ENCODE peak calls at places on chromosomes 2 and 18, in five cellular contexts. Y is GM12878, V is NT2/D1, H is HepG2, T is H1. G is an unnamed sample.
A peak's percentile ranks its signal among the peaks of the same experiment; 100 is the strongest.

GRCh38 chr2:239762742-239763269 is 262.3 kb downstream of the NDUFA10 start:
- DNase-seq in T (no peak), V (no peak), Y (no peak), H (no peak), G (no peak)

GRCh38 chr2:25372405-25373268 is 30.9 kb upstream of the DNMT3A start:
- DNase-seq in Y (no peak), V (no peak), H (no peak), T (no peak), G (no peak)

GRCh38 chr2:101089419-101089818 is 61.8 kb downstream of the TBC1D8 start:
- DNase-seq in V (no peak), Y (peak; percentile 66), H (no peak), T (no peak), G (no peak)

GRCh38 chr2:174342600-174343342 is 8.0 kb downstream of the SP9 start:
- DNase-seq in T (no peak), V (no peak), H (no peak), Y (no peak), G (no peak)

GRCh38 chr2:61328707-61329251 is 142.1 kb downstream of the USP34 start:
- DNase-seq in T (no peak), H (no peak), V (no peak), Y (no peak), G (peak; percentile 27)

GRCh38 chr2:126543081-126543480 is 112.9 kb upstream of the GYPC start:
- DNase-seq in Y (no peak), V (no peak), H (no peak), T (no peak), G (no peak)

GRCh38 chr2:40721595-40721994 is 269.7 kb upstream of the SLC8A1 start:
- DNase-seq in T (no peak), V (no peak), Y (no peak), H (no peak), G (no peak)

GRCh38 chr2:160609346-160609745 is 115.7 kb upstream of the RBMS1 start:
- DNase-seq in H (no peak), T (no peak), V (no peak), Y (no peak), G (no peak)

GRCh38 chr2:239316562-239317465 is 84.0 kb downstream of the HDAC4 start:
- DNase-seq in Y (no peak), T (peak; percentile 32), V (no peak), H (no peak), G (no peak)

GRCh38 chr18:78319934-78320333 is 659.7 kb upstream of the SALL3 start:
- DNase-seq in V (no peak), Y (no peak), H (no peak), T (no peak), G (no peak)

GRCh38 chr2:26618611-26619010 is 22.6 kb downstream of the CIB4 start:
- DNase-seq in V (no peak), Y (no peak), H (no peak), T (peak; percentile 35), G (no peak)

GRCh38 chr2:109690822-109691541 is 76.8 kb downstream of the SOWAHC start:
- DNase-seq in V (no peak), H (peak; percentile 96), Y (no peak), T (no peak), G (no peak)

GRCh38 chr2:979286-979928 is 28.8 kb downstream of the SNTG2 start:
- DNase-seq in T (no peak), H (no peak), Y (no peak), V (no peak), G (no peak)

GRCh38 chr2:106581755-106582430 is 94.7 kb downstream of the CD8B2 start:
- DNase-seq in H (peak; percentile 51), Y (no peak), V (no peak), T (peak; percentile 59), G (peak; percentile 75)

GRCh38 chr2:46161921-46162320 is 135.3 kb upstream of the EPAS1 start:
- DNase-seq in T (no peak), V (no peak), H (no peak), Y (no peak), G (no peak)

GRCh38 chr2:217086038-217086522 is 226.2 kb upstream of the TNP1 start:
- DNase-seq in H (no peak), T (no peak), Y (no peak), V (no peak), G (no peak)

GRCh38 chr2:79982445-79982844 is 322.1 kb downstream of the LRRTM1 start:
- DNase-seq in V (peak; percentile 40), H (peak; percentile 18), T (peak; percentile 73), Y (no peak), G (peak; percentile 58)

GRCh38 chr2:234763051-234763909 is 188.5 kb upstream of the SH3BP4 start:
- DNase-seq in T (no peak), H (peak; percentile 86), V (no peak), Y (no peak), G (no peak)

GRCh38 chr18:48797841-48798255 is 152.9 kb downstream of the SMAD7 start:
- DNase-seq in Y (no peak), T (no peak), H (no peak), V (no peak), G (no peak)

GRCh38 chr2:75500633-75501032 is 60.1 kb downstream of the EVA1A start:
- DNase-seq in T (no peak), H (no peak), Y (no peak), V (no peak), G (no peak)

GRCh38 chr2:65043001-65043400 is 13.2 kb upstream of the CEP68 start:
- DNase-seq in H (no peak), T (no peak), Y (no peak), V (no peak), G (no peak)

GRCh38 chr2:179562330-179562885 is 297.8 kb upstream of the SESTD1 start:
- DNase-seq in V (no peak), Y (no peak), H (no peak), T (no peak), G (peak; percentile 10)

GRCh38 chr2:43541165-43541564 is 54.7 kb downstream of the THADA start:
- DNase-seq in T (no peak), V (no peak), H (no peak), Y (no peak), G (no peak)

GRCh38 chr18:59950215-59950944 is 50.6 kb downstream of the PMAIP1 start:
- DNase-seq in Y (no peak), H (no peak), T (no peak), V (no peak), G (no peak)

GRCh38 chr2:159108178-159108893 is 139.9 kb downstream of the TANC1 start:
- DNase-seq in T (peak; percentile 27), Y (no peak), V (no peak), H (no peak), G (no peak)

GRCh38 chr18:48002933-48003365 is 72.5 kb upstream of the SMAD2 start:
- DNase-seq in Y (no peak), T (no peak), H (no peak), V (no peak), G (no peak)

GRCh38 chr2:63692002-63692606 is 103.3 kb downstream of the MDH1 start:
- DNase-seq in H (peak; percentile 41), V (no peak), Y (no peak), T (no peak), G (peak; percentile 35)

DNA sequence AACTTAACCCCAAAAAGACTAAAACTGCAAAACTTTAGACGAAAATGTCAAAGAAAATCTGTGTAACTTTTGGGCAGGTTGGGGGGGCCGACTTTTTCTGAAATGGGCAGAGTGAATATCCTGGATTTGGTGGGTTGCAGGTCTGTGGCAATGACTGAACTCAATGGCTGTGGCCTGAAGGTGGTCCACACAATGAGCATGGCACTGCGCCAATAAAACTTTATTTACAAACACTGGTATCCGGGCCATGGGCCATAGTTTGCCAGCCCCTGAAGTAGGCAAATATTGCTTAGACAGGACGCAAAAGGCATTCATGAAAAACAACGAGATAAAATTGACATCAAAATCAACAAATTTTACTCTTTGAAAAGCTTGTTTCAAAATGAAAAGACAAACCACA is 66.2 kb downstream of the RTP5 start:
- DNase-seq in Y (no peak), T (no peak), H (no peak), V (no peak), G (no peak)
- TF ChIP-seq SUZ12 in Y (no peak), T (no peak), H (no peak), V (no peak), G (no peak)

DNA sequence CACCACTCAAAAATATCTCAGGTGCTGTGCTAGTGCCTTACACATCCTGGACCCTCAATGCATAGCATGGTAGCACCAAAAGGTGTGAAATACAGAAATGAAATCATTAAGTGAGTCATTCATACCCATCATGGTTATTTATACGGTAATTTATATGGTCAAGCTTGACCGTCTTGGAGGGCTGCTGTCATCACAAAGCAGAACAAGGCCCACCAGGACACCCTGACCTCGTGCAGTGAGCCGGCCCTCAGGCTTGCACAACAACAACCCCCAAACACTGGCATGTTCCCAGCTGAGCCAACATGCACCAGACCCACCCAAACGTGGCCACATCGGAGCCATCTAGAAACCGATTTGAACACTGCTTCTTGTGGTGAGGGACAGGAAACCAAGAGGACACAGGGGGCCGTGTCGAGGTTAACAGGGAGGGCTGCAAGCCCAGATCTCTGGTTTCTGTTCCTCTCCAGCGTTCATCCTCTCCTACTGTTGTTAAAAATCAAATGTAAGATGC is 378.5 kb upstream of the ID2 start:
- DNase-seq in H (no peak), V (no peak), T (no peak), Y (peak; percentile 95), G (no peak)
- TF ChIP-seq SUZ12 in H (no peak), V (no peak), T (no peak), Y (no peak), G (no peak)

DNA sequence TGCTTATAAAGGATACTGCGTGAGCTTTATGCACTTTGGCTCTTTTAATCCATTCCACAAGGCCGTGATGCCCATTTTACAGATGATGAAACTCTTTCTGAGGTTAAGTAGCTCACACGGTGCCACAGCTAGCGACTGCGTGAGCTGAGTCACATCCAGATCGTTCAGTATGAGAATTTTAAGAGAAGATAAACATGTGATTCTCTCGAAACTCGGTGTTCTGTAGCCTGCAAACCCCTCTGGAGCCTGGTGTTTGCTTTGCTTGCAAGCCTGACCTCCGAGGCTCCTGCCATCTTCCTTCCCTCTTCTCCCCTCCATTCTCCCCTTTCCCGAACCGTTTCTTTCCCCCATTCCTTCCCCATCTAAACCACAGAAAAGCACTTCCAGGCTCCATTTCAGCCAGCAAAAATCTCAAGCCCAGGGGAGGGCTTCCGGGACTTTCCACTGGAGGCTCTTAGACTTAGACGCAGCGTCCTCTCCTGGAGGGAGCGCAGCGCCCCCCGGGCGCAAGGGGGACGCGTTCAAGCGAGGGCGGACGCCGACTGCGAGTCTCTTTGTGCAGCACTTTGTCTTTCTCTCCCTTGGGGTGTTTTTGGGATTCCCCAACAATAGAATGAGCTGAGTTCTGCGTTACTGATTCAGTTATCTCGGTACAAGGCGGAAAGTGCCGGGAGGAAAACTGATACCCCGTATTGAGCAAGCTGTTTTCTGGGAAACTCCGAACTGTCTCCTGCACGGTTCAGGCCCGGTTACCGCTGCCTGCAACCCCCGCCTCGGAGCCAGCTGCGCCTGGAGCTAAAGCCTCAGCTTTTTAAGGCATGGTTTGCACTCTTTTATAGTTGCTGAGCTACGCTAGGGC is 38.0 kb downstream of the CYP1B1 start:
- DNase-seq in T (peak; percentile 69), Y (peak; percentile 76), V (peak; percentile 11), H (no peak), G (no peak)
- TF ChIP-seq SUZ12 in T (peak; percentile 40), Y (no peak), V (no peak), H (no peak), G (no peak)

DNA sequence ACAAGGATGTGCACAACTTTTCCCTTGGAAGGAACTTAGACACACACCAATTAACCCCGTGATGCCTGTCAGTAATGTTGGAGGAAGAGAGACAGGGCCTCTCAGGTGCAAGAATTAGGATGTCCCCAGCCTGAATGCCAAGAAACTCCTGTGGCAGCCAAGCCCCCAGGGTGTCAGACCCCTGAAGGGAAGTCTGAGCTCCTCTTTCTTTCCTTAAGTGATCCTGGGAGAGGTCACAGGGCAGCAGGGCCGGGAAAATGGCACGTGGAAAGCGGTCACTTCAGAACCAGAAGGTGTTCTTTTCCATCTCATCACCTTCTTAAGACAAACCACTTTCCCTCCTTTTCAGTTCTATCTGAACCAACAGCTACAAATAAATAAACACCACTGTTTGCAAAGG is 185.9 kb downstream of the ANAPC1 start:
- DNase-seq in H (no peak), V (no peak), Y (no peak), T (no peak), G (no peak)
- TF ChIP-seq SUZ12 in H (no peak), V (no peak), Y (no peak), T (no peak), G (no peak)